ENCODE peak calls at places on chromosome 11, in eight cellular contexts. T is lower lobe of right lung; J is NCI-H510A; C is AG09319; R is stimulated activated CD8-positive, alpha-beta memory T cell treated with anti-CD3 and anti-CD28 coated beads, Interleukin-2, amount 100 ng/mL, for 48 hours; M is EH; L is GM04504; K is mucosa of descending colon. Y is an unnamed sample.

GRCh38 chr11:46210133-46210636 is 67.3 kb upstream of the CREB3L1 start:
- DNase-seq in J (no peak), L (peak; percentile 33), C (peak; percentile 11), T (no peak), M (peak; percentile 60), K (no peak), R (no peak), Y (no peak)

GRCh38 chr11:77710358-77710757 is 72.8 kb upstream of the CLNS1A start:
- DNase-seq in C (no peak), R (no peak), L (no peak), M (peak; percentile 38), T (no peak), J (no peak), K (no peak), Y (no peak)

GRCh38 chr11:2194877-2195755 is 23.5 kb upstream of the TH start:
- DNase-seq in J (no peak), T (peak; percentile 63), K (peak; percentile 56), L (no peak), M (peak; percentile 37), R (peak; percentile 56), C (no peak), Y (peak; percentile 36)

GRCh38 chr11:14054708-14055107 is 92.2 kb downstream of the SPON1 start:
- DNase-seq in K (peak; percentile 17), C (peak; percentile 82), R (no peak), J (no peak), M (peak; percentile 48), L (peak; percentile 47), T (no peak), Y (no peak)

GRCh38 chr11:11179239-11179638 is 173.8 kb downstream of the CSNK2A3 start:
- DNase-seq in R (no peak), L (peak; percentile 32), K (peak; percentile 4), M (peak; percentile 81), T (no peak), C (no peak), J (no peak), Y (peak; percentile 30)

GRCh38 chr11:11660351-11660750 is 38.5 kb upstream of the GALNT18 start:
- DNase-seq in R (no peak), M (no peak), K (no peak), T (no peak), J (no peak), C (no peak), L (no peak), Y (no peak)

GRCh38 chr11:34564406-34564805 is 50.8 kb upstream of the ELF5 start:
- DNase-seq in C (no peak), K (no peak), M (peak; percentile 18), L (no peak), J (no peak), T (no peak), R (no peak), Y (peak; percentile 70)

GRCh38 chr11:70105755-70106571 is 27.8 kb downstream of the ANO1 start:
- DNase-seq in K (no peak), T (no peak), R (no peak), L (no peak), J (no peak), C (no peak), M (no peak), Y (no peak)

GRCh38 chr11:419248-420005 is 4.6 kb upstream of the SIGIRR start:
- DNase-seq in R (no peak), T (peak; percentile 44), J (no peak), L (no peak), M (no peak), K (no peak), C (no peak), Y (no peak)

GRCh38 chr11:2825886-2826678 is 59.5 kb downstream of the CDKN1C start:
- DNase-seq in J (no peak), K (peak; percentile 37), M (peak; percentile 97), R (no peak), T (peak; percentile 72), L (peak; percentile 93), C (peak; percentile 95), Y (peak; percentile 23)

GRCh38 chr11:66476841-66477251 is 3.4 kb upstream of the DPP3 start:
- DNase-seq in R (no peak), M (no peak), K (no peak), T (no peak), J (no peak), L (no peak), C (no peak), Y (no peak)

GRCh38 chr11:69874984-69875673 is 55.9 kb upstream of the FGF3 start:
- DNase-seq in T (peak; percentile 20), K (no peak), R (no peak), C (no peak), J (no peak), L (no peak), M (no peak), Y (peak; percentile 11)

GRCh38 chr11:27385245-27385644 is 22.2 kb upstream of the CCDC34 start:
- DNase-seq in C (no peak), M (peak; percentile 87), K (no peak), T (no peak), J (no peak), R (no peak), L (peak; percentile 42), Y (no peak)

GRCh38 chr11:62399172-62399867 is 19.5 kb upstream of the SCGB1A1 start:
- DNase-seq in K (no peak), M (peak; percentile 27), J (no peak), T (no peak), R (no peak), L (no peak), C (no peak), Y (no peak)

GRCh38 chr11:112229746-112230433 is 3.7 kb downstream of the PTS start:
- DNase-seq in L (peak; percentile 76), K (no peak), J (no peak), M (peak; percentile 89), T (no peak), R (no peak), C (peak; percentile 74), Y (no peak)

GRCh38 chr11:43010042-43010441 is 301.8 kb upstream of the API5 start:
- DNase-seq in L (no peak), R (no peak), T (no peak), J (no peak), K (no peak), C (no peak), M (no peak), Y (no peak)

GRCh38 chr11:19013181-19013857 is 47.2 kb downstream of the MRGPRX2 start:
- DNase-seq in M (no peak), C (no peak), L (no peak), K (no peak), J (no peak), R (no peak), T (no peak), Y (no peak)

GRCh38 chr11:15665368-15665871 is 550.7 kb downstream of the INSC start:
- DNase-seq in T (no peak), M (peak; percentile 92), C (no peak), L (peak; percentile 0), K (no peak), R (no peak), J (no peak), Y (no peak)

GRCh38 chr11:122556605-122557004 is 98.9 kb upstream of the UBASH3B start:
- DNase-seq in J (no peak), M (no peak), T (no peak), L (no peak), R (no peak), C (no peak), K (no peak), Y (no peak)

GRCh38 chr11:34243620-34244493 is 114.0 kb downstream of the ABTB2 start:
- DNase-seq in C (no peak), J (no peak), L (no peak), R (peak; percentile 38), K (peak; percentile 74), M (peak; percentile 73), T (no peak), Y (no peak)

GRCh38 chr11:27228891-27229290 is 134.1 kb downstream of the CCDC34 start:
- DNase-seq in L (no peak), K (no peak), R (no peak), M (no peak), T (no peak), C (no peak), J (no peak), Y (no peak)

GRCh38 chr11:91585035-91585801 is 639.4 kb upstream of the FAT3 start:
- DNase-seq in T (no peak), R (no peak), C (no peak), L (no peak), J (no peak), K (no peak), M (no peak), Y (no peak)

GRCh38 chr11:128336203-128336602 is 251.2 kb downstream of the ETS1 start:
- DNase-seq in L (peak; percentile 49), M (peak; percentile 99), J (no peak), C (no peak), K (no peak), R (no peak), T (peak; percentile 50), Y (no peak)

GRCh38 chr11:15967166-15967565 is 389.2 kb downstream of the SOX6 start:
- DNase-seq in M (no peak), T (no peak), C (no peak), J (no peak), L (no peak), R (no peak), K (peak; percentile 88), Y (no peak)

GRCh38 chr11:70048279-70049024 is 29.7 kb upstream of the ANO1 start:
- DNase-seq in L (no peak), C (no peak), K (peak; percentile 63), T (no peak), R (no peak), J (no peak), M (peak; percentile 2), Y (no peak)

GRCh38 chr11:64742087-64742939 is 1.6 kb downstream of the RASGRP2 start:
- DNase-seq in K (no peak), M (no peak), T (no peak), C (no peak), J (no peak), L (no peak), R (no peak), Y (no peak)

GRCh38 chr11:118922745-118923627 is 2.7 kb downstream of the BCL9L start:
- DNase-seq in R (no peak), J (no peak), T (no peak), M (peak; percentile 34), C (no peak), K (no peak), L (no peak), Y (no peak)

GRCh38 chr11:132062031-132062430 is 691.6 kb downstream of the NTM start:
- DNase-seq in J (no peak), T (no peak), R (no peak), M (peak; percentile 28), C (no peak), L (no peak), K (no peak), Y (no peak)

GRCh38 chr11:133782116-133782725 is 63.1 kb downstream of the SPATA19 start:
- DNase-seq in T (no peak), R (no peak), M (no peak), C (no peak), L (no peak), K (no peak), J (no peak), Y (no peak)

GRCh38 chr11:13183094-13183825 is 94.3 kb upstream of the BMAL1 start:
- DNase-seq in R (no peak), L (peak; percentile 34), M (peak; percentile 71), K (peak; percentile 18), C (peak; percentile 12), T (no peak), J (no peak), Y (no peak)